ENCODE peak calls at places on chromosomes 6 and 20, in seven cellular contexts. L is ELR; V is memory B cell; P is NCI-H2029; O is RPMI8226; N is CD8-positive, alpha-beta memory T cell; Z is NCI-H2081. E is an unnamed sample.
A peak's percentile ranks its signal among the peaks of the same experiment; 100 is the strongest.

GRCh38 chr20:36231331-36231730 is 4.9 kb upstream of the AAR2 start:
- DNase-seq in L (no peak), V (no peak), P (no peak), O (no peak), N (no peak), Z (no peak), E (no peak)

GRCh38 chr6:1312444-1313363 is 806 bp downstream of the FOXQ1 start:
- DNase-seq in L (peak; percentile 55), V (peak; percentile 9), P (peak; percentile 18), O (no peak), N (no peak), Z (no peak), E (no peak)

GRCh38 chr6:168374051-168374502 is 54.5 kb upstream of the DACT2 start:
- DNase-seq in L (no peak), V (no peak), P (peak; percentile 17), O (no peak), N (no peak), Z (no peak), E (no peak)

GRCh38 chr6:22647671-22648070 is 78.3 kb downstream of the HDGFL1 start:
- DNase-seq in L (no peak), V (no peak), P (no peak), O (no peak), N (no peak), Z (peak; percentile 17), E (no peak)

GRCh38 chr6:1416191-1416764 is 26.9 kb downstream of the FOXF2 start:
- DNase-seq in L (no peak), V (no peak), P (no peak), O (no peak), N (no peak), Z (no peak), E (no peak)

GRCh38 chr6:137892271-137892708 is 25.2 kb downstream of the TNFAIP3 start:
- DNase-seq in L (peak; percentile 23), V (no peak), P (no peak), O (no peak), N (no peak), Z (no peak), E (no peak)

GRCh38 chr6:119200774-119201173 is 122.3 kb upstream of the FAM184A start:
- DNase-seq in L (no peak), V (no peak), P (no peak), O (no peak), N (no peak), Z (no peak), E (no peak)

GRCh38 chr6:56749632-56750151 is 107.0 kb upstream of the DST start:
- DNase-seq in L (peak; percentile 96), V (no peak), P (no peak), O (no peak), N (no peak), Z (no peak), E (no peak)

GRCh38 chr6:81623106-81623834 is 129.2 kb downstream of the TENT5A start:
- DNase-seq in L (no peak), V (no peak), P (no peak), O (no peak), N (no peak), Z (no peak), E (no peak)

GRCh38 chr20:32052090-32052791 is at the start of gene HCK:
- DNase-seq in L (no peak), V (no peak), P (no peak), O (no peak), N (no peak), Z (no peak), E (no peak)

GRCh38 chr6:109743739-109744138 is 52.6 kb downstream of the FIG4 start:
- DNase-seq in L (peak; percentile 89), V (no peak), P (no peak), O (no peak), N (no peak), Z (no peak), E (no peak)

GRCh38 chr6:10595731-10596664 is 74.8 kb downstream of the GCNT2 start:
- DNase-seq in L (peak; percentile 78), V (no peak), P (no peak), O (peak; percentile 44), N (no peak), Z (no peak), E (no peak)

GRCh38 chr6:37696841-37697735 is 595 bp downstream of the MDGA1 start:
- DNase-seq in L (peak; percentile 54), V (peak; percentile 42), P (no peak), O (peak; percentile 41), N (peak; percentile 30), Z (peak; percentile 46), E (no peak)

GRCh38 chr20:57953638-57954037 is 243.8 kb upstream of the PMEPA1 start:
- DNase-seq in L (peak; percentile 57), V (no peak), P (no peak), O (no peak), N (no peak), Z (no peak), E (no peak)

GRCh38 chr6:143110572-143110971 is 49.9 kb downstream of the AIG1 start:
- DNase-seq in L (peak; percentile 14), V (no peak), P (no peak), O (no peak), N (no peak), Z (no peak), E (no peak)

GRCh38 chr20:41364236-41364855 is 2.3 kb downstream of the EMILIN3 start:
- DNase-seq in L (no peak), V (no peak), P (no peak), O (no peak), N (no peak), Z (no peak), E (no peak)

GRCh38 chr20:1893721-1894470 is 1.3 kb upstream of the SIRPA start:
- DNase-seq in L (peak; percentile 66), V (no peak), P (no peak), O (peak; percentile 44), N (no peak), Z (no peak), E (no peak)

GRCh38 chr6:77457720-77458349 is 5.5 kb downstream of the HTR1B start:
- DNase-seq in L (peak; percentile 96), V (peak; percentile 16), P (no peak), O (peak; percentile 32), N (no peak), Z (peak; percentile 56), E (peak; percentile 55)

GRCh38 chr20:2137552-2138201 is 36.0 kb downstream of the STK35 start:
- DNase-seq in L (peak; percentile 96), V (no peak), P (no peak), O (no peak), N (no peak), Z (no peak), E (no peak)